ENCODE peak calls at places on chromosomes 2 and 18, in nine cellular contexts. L is sigmoid colon, S is HCT116, Q is stomach, F is Panc1, I is K562, M is suprapubic skin, X is GM12878, N is GM23338. O is an unnamed sample.

GRCh38 chr18:56327171-56327885 is 311.1 kb downstream of the TXNL1 start:
- DNase-seq in L (no peak), S (no peak), Q (no peak), F (no peak), I (no peak), M (no peak), X (no peak), N (no peak), O (no peak)

GRCh38 chr2:39897273-39897672 is 118.2 kb upstream of the THUMPD2 start:
- DNase-seq in L (no peak), S (no peak), Q (no peak), F (no peak), I (no peak), M (no peak), X (no peak), N (no peak), O (no peak)

GRCh38 chr18:79873449-79874110 is 75.8 kb downstream of the KCNG2 start:
- DNase-seq in L (no peak), S (no peak), Q (no peak), F (no peak), I (no peak), M (peak), X (no peak), N (no peak), O (no peak)

GRCh38 chr2:47785986-47786385 is 3.0 kb downstream of the MSH6 start:
- DNase-seq in L (no peak), S (no peak), Q (no peak), F (no peak), I (no peak), M (no peak), X (no peak), N (no peak), O (peak)

GRCh38 chr2:8462280-8462679 is 219.6 kb upstream of the ID2 start:
- DNase-seq in L (peak), S (no peak), Q (no peak), F (no peak), I (no peak), M (peak), X (no peak), N (no peak), O (no peak)

GRCh38 chr2:130385709-130386108 is 29.9 kb downstream of the PTPN18 start:
- DNase-seq in L (peak), S (no peak), Q (no peak), F (no peak), I (no peak), M (no peak), X (no peak), N (no peak), O (no peak)

GRCh38 chr2:200578778-200579177 is 7.0 kb upstream of the AOX1 start:
- DNase-seq in L (no peak), S (no peak), Q (no peak), F (no peak), I (no peak), M (no peak), X (peak), N (peak), O (peak)

GRCh38 chr2:223043164-223043941 is 8.6 kb upstream of the KCNE4 start:
- DNase-seq in L (no peak), S (no peak), Q (no peak), F (no peak), I (no peak), M (no peak), X (no peak), N (no peak), O (peak)

GRCh38 chr18:22230403-22231042 is 61.1 kb downstream of the GATA6 start:
- DNase-seq in L (no peak), S (no peak), Q (no peak), F (no peak), I (no peak), M (no peak), X (no peak), N (no peak), O (no peak)

GRCh38 chr2:134142341-134142738 is 111.5 kb upstream of the MGAT5 start:
- DNase-seq in L (no peak), S (no peak), Q (no peak), F (no peak), I (no peak), M (no peak), X (no peak), N (no peak), O (no peak)

GRCh38 chr2:164784376-164784775 is 57.2 kb downstream of the COBLL1 start:
- DNase-seq in L (no peak), S (no peak), Q (no peak), F (no peak), I (no peak), M (no peak), X (no peak), N (peak), O (no peak)

GRCh38 chr18:5585653-5586052 is 41.9 kb upstream of the EPB41L3 start:
- DNase-seq in L (no peak), S (no peak), Q (no peak), F (no peak), I (no peak), M (no peak), X (no peak), N (no peak), O (no peak)

GRCh38 chr2:205925373-205926337 is 160.3 kb downstream of the INO80D start:
- DNase-seq in L (peak), S (no peak), Q (peak), F (no peak), I (peak), M (no peak), X (no peak), N (peak), O (peak)

GRCh38 chr2:1973636-1974035 is 229.3 kb upstream of the PXDN start:
- DNase-seq in L (peak), S (no peak), Q (no peak), F (no peak), I (no peak), M (no peak), X (no peak), N (no peak), O (no peak)

GRCh38 chr18:23810396-23810795 is 121.1 kb downstream of the LAMA3 start:
- DNase-seq in L (no peak), S (no peak), Q (no peak), F (no peak), I (no peak), M (no peak), X (no peak), N (no peak), O (no peak)

GRCh38 chr2:68774569-68775271 is 40.1 kb downstream of the ARHGAP25 start:
- DNase-seq in L (peak), S (no peak), Q (peak), F (no peak), I (peak), M (peak), X (peak), N (no peak), O (peak)

GRCh38 chr2:222915092-222915957 is 54.5 kb downstream of the ACSL3 start:
- DNase-seq in L (no peak), S (peak), Q (no peak), F (no peak), I (no peak), M (no peak), X (no peak), N (no peak), O (no peak)

GRCh38 chr2:173087793-173088493 is 12.3 kb downstream of the MAP3K20 start:
- DNase-seq in L (no peak), S (no peak), Q (no peak), F (no peak), I (no peak), M (no peak), X (no peak), N (no peak), O (no peak)

GRCh38 chr2:97992836-97993825 is 2.6 kb downstream of the TMEM131 start:
- DNase-seq in L (no peak), S (no peak), Q (no peak), F (no peak), I (no peak), M (no peak), X (no peak), N (no peak), O (no peak)

GRCh38 chr18:3368193-3368592 is 81.8 kb upstream of the TGIF1 start:
- DNase-seq in L (no peak), S (no peak), Q (no peak), F (no peak), I (no peak), M (no peak), X (no peak), N (no peak), O (no peak)

GRCh38 chr18:9642799-9643445 is 28.6 kb upstream of the PPP4R1 start:
- DNase-seq in L (no peak), S (no peak), Q (no peak), F (no peak), I (no peak), M (no peak), X (no peak), N (peak), O (no peak)

GRCh38 chr18:45836242-45837215 is 11.1 kb downstream of the SIGLEC15 start:
- DNase-seq in L (no peak), S (no peak), Q (no peak), F (no peak), I (no peak), M (no peak), X (no peak), N (no peak), O (no peak)

GRCh38 chr2:138476186-138476585 is 25.4 kb upstream of the SPOPL start:
- DNase-seq in L (no peak), S (no peak), Q (no peak), F (no peak), I (no peak), M (no peak), X (no peak), N (no peak), O (no peak)

GRCh38 chr2:197883354-197884032 is 79.1 kb downstream of the PLCL1 start:
- DNase-seq in L (no peak), S (no peak), Q (no peak), F (no peak), I (no peak), M (no peak), X (no peak), N (no peak), O (no peak)

GRCh38 chr2:235458839-235459273 is 35.0 kb upstream of the AGAP1 start:
- DNase-seq in L (no peak), S (no peak), Q (peak), F (no peak), I (no peak), M (no peak), X (no peak), N (no peak), O (no peak)

GRCh38 chr2:138707424-138708074 is 72.6 kb downstream of the NXPH2 start:
- DNase-seq in L (no peak), S (no peak), Q (no peak), F (no peak), I (no peak), M (no peak), X (no peak), N (no peak), O (no peak)

GRCh38 chr2:130912471-130912870 is 75.8 kb downstream of the ARHGEF4 start:
- DNase-seq in L (no peak), S (no peak), Q (no peak), F (no peak), I (no peak), M (no peak), X (no peak), N (no peak), O (no peak)

GRCh38 chr2:57160976-57161375 is 885.6 kb upstream of the VRK2 start:
- DNase-seq in L (no peak), S (no peak), Q (no peak), F (no peak), I (no peak), M (no peak), X (no peak), N (no peak), O (no peak)

GRCh38 chr2:198918331-198918730 is 539.4 kb downstream of the SATB2 start:
- DNase-seq in L (no peak), S (no peak), Q (no peak), F (no peak), I (no peak), M (no peak), X (no peak), N (no peak), O (no peak)

GRCh38 chr18:76988015-76988826 is 144.4 kb downstream of the MBP start:
- DNase-seq in L (no peak), S (no peak), Q (no peak), F (no peak), I (no peak), M (no peak), X (no peak), N (no peak), O (no peak)

GRCh38 chr2:65049010-65049639 is 7.1 kb upstream of the CEP68 start:
- DNase-seq in L (no peak), S (no peak), Q (no peak), F (no peak), I (no peak), M (no peak), X (no peak), N (peak), O (no peak)

GRCh38 chr2:2007551-2008501 is 263.5 kb upstream of the PXDN start:
- DNase-seq in L (no peak), S (no peak), Q (no peak), F (no peak), I (no peak), M (no peak), X (no peak), N (peak), O (no peak)

GRCh38 chr2:239459581-239459980 is 58.8 kb upstream of the HDAC4 start:
- DNase-seq in L (peak), S (no peak), Q (peak), F (no peak), I (no peak), M (peak), X (no peak), N (no peak), O (no peak)

GRCh38 chr2:240565267-240566202 is 2.7 kb upstream of the RNPEPL1 start:
- DNase-seq in L (peak), S (peak), Q (peak), F (no peak), I (peak), M (peak), X (peak), N (no peak), O (peak)
- H3K4me3 ChIP-seq in L (peak), S (peak), Q (peak), F (peak), I (peak), M (peak), X (peak), N (peak), O (peak)

DNA sequence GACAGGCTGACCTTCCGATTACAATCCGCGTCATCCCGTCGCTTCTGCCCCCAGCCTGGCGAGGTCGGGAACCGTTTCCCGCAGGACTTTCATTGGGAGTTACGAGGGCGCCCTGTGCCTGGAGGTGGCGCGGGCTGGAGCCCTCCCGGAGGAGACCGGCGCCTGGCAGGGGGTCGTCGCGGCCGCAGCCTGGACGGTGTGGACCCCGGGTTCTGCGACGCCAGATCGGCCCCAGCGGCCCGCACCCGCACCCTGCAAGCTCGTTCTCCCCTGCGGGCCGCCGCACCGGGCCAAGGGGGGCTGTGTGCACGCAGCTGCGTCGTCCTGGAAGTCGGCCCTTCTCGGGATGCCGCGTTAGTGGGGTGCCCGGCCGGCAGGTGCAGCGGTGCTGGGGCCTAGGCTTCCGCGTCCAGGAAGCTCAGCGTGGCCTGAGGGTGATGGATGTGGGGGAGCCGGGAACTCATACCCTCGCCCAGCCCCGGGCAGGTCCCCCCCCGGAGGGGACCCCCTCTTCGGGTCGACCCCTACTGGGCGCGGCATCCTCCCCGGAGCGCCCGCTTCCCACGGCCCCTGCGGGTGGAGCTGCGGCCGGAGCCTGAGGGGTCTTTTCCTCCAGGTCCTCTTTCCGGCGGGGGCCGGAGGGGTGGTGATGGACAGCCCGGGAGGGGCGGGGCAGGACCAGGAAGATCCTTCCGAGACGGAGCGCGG is 64.0 kb downstream of the LRRFIP1 start:
- DNase-seq in L (no peak), S (no peak), Q (no peak), F (no peak), I (no peak), M (peak), X (no peak), N (peak), O (no peak)
- TF ChIP-seq POLR2AphosphoS5 in L (peak), S (no peak), Q (no peak), F (no peak), I (no peak), M (peak), X (no peak), N (peak), O (no peak)

DNA sequence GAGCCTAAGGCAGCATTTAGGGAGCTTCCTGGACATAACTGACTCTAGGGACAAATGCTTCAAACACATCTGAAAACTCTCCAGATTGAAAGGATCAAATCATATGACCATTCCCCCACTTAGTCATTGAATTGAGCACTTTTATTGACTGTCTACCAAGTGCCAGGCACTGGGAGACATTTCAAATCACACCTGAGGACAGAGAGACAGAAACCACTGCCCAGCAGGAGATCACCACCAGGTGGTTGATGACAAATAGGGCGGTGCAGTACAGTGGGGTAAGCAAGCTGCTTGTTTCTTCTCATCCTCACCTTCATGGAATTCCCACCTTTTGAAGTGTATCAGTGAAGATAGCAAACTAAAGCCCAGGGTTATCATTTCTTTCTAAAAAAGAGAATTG is 19.0 kb upstream of the CXCR4 start:
- DNase-seq in L (no peak), S (peak), Q (no peak), F (no peak), I (no peak), M (no peak), X (no peak), N (no peak), O (no peak)
- H3K4me3 ChIP-seq in L (no peak), S (no peak), Q (no peak), F (no peak), I (no peak), M (no peak), X (no peak), N (no peak), O (no peak)

GRCh38 chr2:24435391-24436316 is 55.4 kb upstream of the NCOA1 start:
- DNase-seq in L (peak), S (no peak), Q (peak), F (no peak), I (no peak), M (no peak), X (no peak), N (no peak), O (no peak)
- TF ChIP-seq POLR2AphosphoS5 in L (peak), S (no peak), Q (peak), F (no peak), I (no peak), M (no peak), X (no peak), N (no peak), O (no peak)

DNA sequence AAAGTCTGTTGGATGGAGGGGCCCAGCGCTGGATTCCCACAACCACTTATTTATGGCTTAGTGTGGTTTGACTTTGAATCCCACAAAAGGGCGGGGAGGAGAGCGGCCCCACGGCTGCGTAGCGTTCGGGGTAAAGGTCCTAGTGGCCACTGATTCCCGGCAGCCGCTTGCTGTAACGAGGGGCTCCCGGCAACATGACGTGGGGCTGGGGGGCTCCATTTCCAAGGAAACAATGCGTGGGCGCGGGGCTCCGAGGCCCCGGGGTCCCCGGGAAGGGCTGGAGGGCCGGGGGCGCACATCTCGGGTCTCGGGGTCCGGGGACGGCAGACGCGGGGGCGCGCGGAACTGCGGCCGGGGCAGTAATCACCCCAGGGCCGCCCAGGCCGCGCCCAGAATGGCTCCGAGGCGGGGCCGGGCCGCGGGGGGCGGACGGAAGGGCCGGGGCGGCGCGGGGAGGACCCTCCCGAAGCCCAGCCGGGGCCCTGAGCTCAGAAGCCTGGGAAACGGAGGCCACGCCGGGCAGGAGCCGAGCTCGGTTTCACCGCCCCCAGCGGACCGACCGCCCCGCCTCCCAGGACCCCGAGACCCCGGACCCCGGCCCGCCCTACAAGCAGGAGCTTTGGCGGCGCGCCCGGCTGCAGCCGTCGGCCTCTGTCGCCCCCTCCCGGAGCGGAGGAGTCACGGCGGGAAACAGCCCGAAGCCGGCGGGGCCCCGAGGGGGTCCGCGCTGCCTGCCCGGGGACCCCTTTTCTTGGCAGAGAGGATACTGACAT is 11.9 kb upstream of the MLPH start:
- DNase-seq in L (peak), S (peak), Q (peak), F (no peak), I (peak), M (peak), X (no peak), N (peak), O (peak)
- H3K4me3 ChIP-seq in L (peak), S (peak), Q (peak), F (peak), I (peak), M (peak), X (peak), N (peak), O (peak)

DNA sequence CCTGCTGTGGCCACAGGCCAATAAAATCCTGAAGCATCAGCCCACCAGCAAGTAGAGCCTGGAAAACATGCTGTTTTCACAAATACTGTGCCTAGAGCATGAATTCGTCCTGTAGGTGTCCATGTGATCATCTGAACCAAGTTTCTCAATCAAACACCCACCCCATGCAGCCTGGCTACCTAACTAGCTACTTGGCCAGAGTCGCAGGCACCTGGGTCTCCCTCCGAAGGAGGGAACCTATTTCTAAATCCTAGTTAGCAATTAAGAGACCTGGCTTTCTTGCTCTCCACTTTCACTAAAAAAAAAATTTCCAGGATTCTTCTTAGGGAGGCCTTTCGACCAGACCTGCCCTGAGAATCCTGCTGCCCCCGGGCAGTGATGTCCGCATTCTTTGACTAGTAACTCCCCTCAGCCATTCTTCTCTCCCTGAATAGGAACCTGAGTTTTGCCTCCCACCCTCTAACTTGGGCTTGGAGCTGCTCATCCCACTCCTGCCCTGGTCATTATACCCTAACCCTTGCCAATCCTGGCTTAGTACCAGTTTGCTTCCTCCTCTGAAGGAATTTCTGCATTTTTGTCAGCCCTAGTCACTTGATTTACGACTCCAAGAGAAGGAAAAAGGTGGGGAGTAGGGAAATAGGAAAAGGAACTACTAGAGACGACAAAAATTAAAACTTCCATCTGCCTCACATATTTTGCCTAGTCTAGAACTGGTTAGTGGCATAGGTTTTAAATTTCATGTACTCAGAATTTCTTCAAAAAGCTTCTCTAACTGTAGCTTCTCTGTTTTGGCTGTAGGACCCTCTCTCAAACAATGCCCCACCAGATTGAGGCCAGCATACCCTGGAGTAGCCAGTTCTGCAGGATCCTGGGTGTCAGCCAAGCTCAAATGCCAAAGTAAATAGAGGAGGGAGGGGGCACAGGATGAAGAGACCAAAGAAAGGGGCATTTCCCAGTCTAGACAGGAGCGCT is 25.4 kb upstream of the TANK start:
- DNase-seq in L (no peak), S (peak), Q (peak), F (no peak), I (no peak), M (no peak), X (no peak), N (peak), O (no peak)
- TF ChIP-seq POLR2AphosphoS5 in L (no peak), S (peak), Q (no peak), F (no peak), I (no peak), M (no peak), X (no peak), N (no peak), O (no peak)

O was measured in HL-60.